ENCODE peak calls at places on chromosomes 7 and 10, in four cellular contexts. Z is SK-N-SH, G is H1, A is K562. O is an unnamed sample.

GRCh38 chr10:92844746-92845145 is 3.6 kb upstream of the EXOC6 start:
- DNase-seq in A (no peak), G (no peak), Z (no peak), O (no peak)

GRCh38 chr7:106041140-106041717 is 70.9 kb downstream of the SYPL1 start:
- DNase-seq in G (no peak), A (peak), Z (peak), O (peak)

GRCh38 chr7:132485600-132486594 is 90.4 kb downstream of the PLXNA4 start:
- DNase-seq in Z (no peak), G (no peak), A (no peak), O (no peak)

GRCh38 chr7:44391746-44392617 is 66.6 kb upstream of the CAMK2B start:
- DNase-seq in G (no peak), A (no peak), Z (no peak), O (no peak)

GRCh38 chr7:120337308-120337907 is 64.4 kb downstream of the KCND2 start:
- DNase-seq in A (peak), Z (peak), G (no peak), O (no peak)

GRCh38 chr7:29345590-29345989 is 151.0 kb downstream of the CHN2 start:
- DNase-seq in G (peak), A (no peak), Z (peak), O (peak)

GRCh38 chr7:19773361-19773760 is at the start of gene TMEM196:
- DNase-seq in A (no peak), Z (peak), G (no peak), O (peak)

GRCh38 chr7:37448637-37449331 is at the start of gene ELMO1:
- DNase-seq in Z (peak), A (peak), G (peak), O (peak)

GRCh38 chr10:121800831-121801230 is 127.0 kb downstream of the ATE1 start:
- DNase-seq in A (no peak), Z (peak), G (no peak), O (no peak)

GRCh38 chr7:16421333-16422099 is at the start of gene CRPPA:
- DNase-seq in A (peak), Z (peak), G (no peak), O (peak)

GRCh38 chr10:73889014-73889413 is 14.7 kb upstream of the CAMK2G start:
- DNase-seq in A (no peak), Z (no peak), G (no peak), O (no peak)

GRCh38 chr7:5217396-5217795 is 27.4 kb downstream of the WIPI2 start:
- DNase-seq in G (no peak), Z (no peak), A (no peak), O (no peak)

GRCh38 chr10:81963606-81964005 is 88.6 kb downstream of the NRG3 start:
- DNase-seq in G (no peak), A (no peak), Z (no peak), O (no peak)

GRCh38 chr7:106425017-106425719 is 140.4 kb upstream of the NAMPT start:
- DNase-seq in G (no peak), Z (no peak), A (no peak), O (no peak)

GRCh38 chr10:59677253-59677831 is 32.3 kb downstream of the SLC16A9 start:
- DNase-seq in A (no peak), G (no peak), Z (no peak), O (no peak)

GRCh38 chr7:129078455-129078854 is 23.5 kb upstream of the TNPO3 start:
- DNase-seq in G (no peak), Z (no peak), A (no peak), O (no peak)

GRCh38 chr10:128571745-128572144 is 445.5 kb upstream of the MKI67 start:
- DNase-seq in A (peak), G (no peak), Z (no peak), O (no peak)

GRCh38 chr10:106078796-106079576 is 1085.5 kb downstream of the SORCS1 start:
- DNase-seq in G (no peak), A (no peak), Z (peak), O (no peak)

GRCh38 chr7:83550100-83550499 is 98.8 kb downstream of the SEMA3E start:
- DNase-seq in A (no peak), G (no peak), Z (no peak), O (no peak)

GRCh38 chr7:51034531-51035264 is 252.0 kb upstream of the GRB10 start:
- DNase-seq in G (no peak), A (no peak), Z (no peak), O (no peak)

GRCh38 chr10:48472670-48473069 is 132.2 kb downstream of the ARHGAP22 start:
- DNase-seq in Z (no peak), G (no peak), A (no peak), O (no peak)

GRCh38 chr10:19683326-19683725 is 132.9 kb upstream of the PLXDC2 start:
- DNase-seq in G (no peak), A (no peak), Z (no peak), O (no peak)

GRCh38 chr7:17307558-17307957 is 9.1 kb downstream of the AHR start:
- DNase-seq in G (no peak), A (no peak), Z (no peak), O (no peak)

GRCh38 chr10:17655009-17655408 is 11.1 kb downstream of the STAM start:
- DNase-seq in A (no peak), Z (no peak), G (no peak), O (no peak)

GRCh38 chr7:158252081-158252836 is 335.4 kb downstream of the PTPRN2 start:
- DNase-seq in A (no peak), G (no peak), Z (peak), O (peak)

GRCh38 chr7:138459300-138460175 is 521 bp upstream of the TRIM24 start:
- DNase-seq in Z (no peak), G (peak), A (peak), O (peak)

GRCh38 chr10:31036209-31036608 is 4.5 kb upstream of the ZNF438 start:
- DNase-seq in Z (no peak), G (peak), A (no peak), O (peak)

GRCh38 chr7:102866480-102866879 is 46.3 kb upstream of the LRRC17 start:
- DNase-seq in A (no peak), G (no peak), Z (no peak), O (no peak)

GRCh38 chr7:1359681-1360485 is 99.4 kb downstream of the MICALL2 start:
- DNase-seq in A (no peak), Z (no peak), G (no peak), O (no peak)

GRCh38 chr7:2019693-2020511 is 212.8 kb downstream of the MAD1L1 start:
- DNase-seq in Z (peak), G (no peak), A (peak), O (no peak)

GRCh38 chr10:133536198-133536597 is 9.0 kb downstream of the CYP2E1 start:
- DNase-seq in A (no peak), Z (no peak), G (no peak), O (no peak)

GRCh38 chr7:48004023-48004422 is 24.6 kb upstream of the HUS1 start:
- DNase-seq in Z (no peak), A (no peak), G (no peak), O (no peak)

GRCh38 chr10:69048103-69048502 is 39.8 kb upstream of the SRGN start:
- DNase-seq in A (no peak), Z (no peak), G (no peak), O (no peak)

GRCh38 chr7:7395785-7396184 is 139.9 kb downstream of the COL28A1 start:
- DNase-seq in A (no peak), G (no peak), Z (no peak), O (no peak)

DNA sequence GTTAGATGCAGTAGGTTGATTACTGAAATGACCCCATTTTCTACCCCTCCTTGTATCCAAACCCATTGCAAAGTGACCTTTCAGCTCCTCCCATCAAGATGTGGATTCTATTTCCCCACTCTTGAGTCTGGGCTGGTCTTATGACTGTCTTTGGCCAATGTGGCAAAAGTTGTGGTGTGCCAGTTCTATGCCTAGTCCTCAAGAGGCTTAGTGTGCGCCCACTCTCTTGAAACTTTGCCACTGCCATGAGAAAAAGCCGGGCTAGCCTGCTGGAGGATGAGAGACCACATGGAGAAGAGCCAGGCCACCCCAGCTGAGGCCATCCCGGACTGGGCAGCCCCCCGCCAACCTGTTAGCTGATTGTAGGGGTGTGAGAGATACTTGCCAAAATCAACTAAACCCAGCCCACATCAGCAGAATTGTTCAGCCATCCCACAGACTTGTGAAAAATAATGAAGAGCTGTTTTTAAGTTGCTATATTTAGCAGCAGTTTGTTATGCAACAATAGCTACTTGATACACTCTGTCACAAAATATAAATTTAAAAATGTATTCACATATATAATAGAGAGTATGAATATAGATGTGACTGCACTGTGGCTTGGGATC is 131.0 kb upstream of the PALS2 start:
- DNase-seq in G (no peak), Z (no peak), A (no peak), O (no peak)
- TF ChIP-seq TEAD4 in G (no peak), Z (no peak), A (no peak), O (no peak)

GRCh38 chr10:120607710-120608703 is 151.0 kb downstream of the PLPP4 start:
- DNase-seq in A (no peak), Z (no peak), G (no peak), O (no peak)
- TF ChIP-seq TEAD4 in A (no peak), Z (no peak), G (no peak), O (no peak)

GRCh38 chr10:12981570-12981969 is 19.9 kb downstream of the CCDC3 start:
- DNase-seq in A (no peak), G (no peak), Z (no peak), O (no peak)

GRCh38 chr10:12984165-12984747 is 17.3 kb downstream of the CCDC3 start:
- DNase-seq in Z (no peak), G (no peak), A (no peak), O (no peak)

GRCh38 chr10:12980080-12980656 is 21.3 kb downstream of the CCDC3 start:
- DNase-seq in G (no peak), A (no peak), Z (peak), O (no peak)

GRCh38 chr10:12980713-12981306 is 20.7 kb downstream of the CCDC3 start:
- DNase-seq in Z (no peak), A (no peak), G (no peak), O (no peak)

DNA sequence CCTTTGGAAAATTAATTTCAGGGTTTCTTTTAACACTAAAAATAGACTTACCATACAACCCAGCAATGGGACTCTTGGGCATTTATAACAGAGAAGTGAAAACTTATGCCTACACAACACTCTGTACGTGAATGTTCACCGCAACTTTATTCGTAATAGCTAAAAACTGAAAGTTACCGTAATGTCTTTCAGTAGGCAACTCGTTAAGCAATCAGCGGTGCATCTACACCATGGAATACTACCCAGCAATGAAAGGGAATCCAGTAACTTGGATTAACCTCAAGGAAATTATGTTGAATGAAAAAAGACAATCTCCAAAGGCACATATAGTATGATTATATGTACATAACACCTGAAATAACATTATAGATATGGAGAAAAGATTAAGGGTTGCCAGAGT is 16.2 kb downstream of the CCDC3 start:
- DNase-seq in A (no peak), Z (no peak), G (no peak), O (no peak)
- TF ChIP-seq TEAD4 in A (no peak), Z (no peak), G (no peak), O (no peak)

GRCh38 chr10:47402681-47403301 is 18.7 kb upstream of the ZNF488 start:
- DNase-seq in A (no peak), G (peak), Z (no peak), O (peak)
- TF ChIP-seq TEAD4 in A (no peak), G (peak), Z (peak), O (no peak)

GRCh38 chr10:101778781-101779543 is 3.0 kb upstream of the FGF8 start:
- DNase-seq in Z (peak), G (no peak), A (peak), O (peak)

GRCh38 chr10:101781655-101781983 is 1.6 kb downstream of the NPM3 start:
- DNase-seq in Z (peak), G (no peak), A (no peak), O (no peak)

GRCh38 chr10:101779544-101780186 is 3.6 kb downstream of the NPM3 start:
- DNase-seq in A (no peak), Z (peak), G (no peak), O (peak)

GRCh38 chr10:101780818-101781654 is 2.2 kb downstream of the NPM3 start:
- DNase-seq in G (no peak), A (peak), Z (peak), O (peak)

GRCh38 chr10:101780187-101780817 is 2.9 kb downstream of the NPM3 start:
- DNase-seq in Z (peak), G (no peak), A (no peak), O (no peak)
- TF ChIP-seq TEAD4 in Z (no peak), G (no peak), A (no peak), O (no peak)

GRCh38 chr7:124398937-124399552 is 366.2 kb upstream of the TMEM229A start:
- DNase-seq in Z (no peak), G (no peak), A (no peak), O (no peak)
- TF ChIP-seq TEAD4 in Z (no peak), G (no peak), A (no peak), O (no peak)

DNA sequence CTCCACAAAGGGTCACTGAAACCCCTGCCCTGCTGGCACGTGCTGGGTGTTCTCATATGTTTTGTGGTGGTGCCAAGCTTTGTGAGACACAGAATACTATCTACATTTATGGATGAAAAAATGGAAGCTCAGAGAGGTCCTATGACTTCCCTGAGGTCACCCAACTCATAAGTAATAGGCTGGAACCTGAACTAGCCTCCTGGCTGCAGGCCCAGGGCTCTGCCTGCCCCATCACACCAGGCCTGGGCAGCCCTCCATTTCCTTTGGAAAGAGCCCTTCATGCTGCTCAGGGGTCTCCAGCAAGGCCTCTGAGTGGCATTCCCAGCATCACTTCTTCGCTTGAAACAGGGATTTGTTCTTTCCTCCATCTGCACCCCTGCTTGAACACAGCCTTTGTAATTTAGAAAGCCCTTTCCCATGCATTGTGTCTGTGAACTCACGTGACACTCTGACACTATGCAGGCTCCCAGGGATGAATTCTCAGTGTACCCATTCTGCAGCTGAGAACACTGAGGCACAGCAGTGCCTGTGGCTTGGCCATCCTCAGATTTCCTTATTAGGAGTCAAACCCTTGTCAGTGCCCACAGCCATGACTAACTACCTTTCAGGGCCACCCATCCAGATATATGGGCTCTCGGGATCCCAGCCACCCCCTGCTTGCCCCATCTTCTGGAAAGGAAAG is 127.9 kb upstream of the PPIF start:
- DNase-seq in A (no peak), G (no peak), Z (no peak), O (no peak)
- TF ChIP-seq TEAD4 in A (no peak), G (no peak), Z (no peak), O (no peak)

O was measured in WTC11.